ENCODE peak calls at places on chromosomes 4 and X, in seven cellular contexts. O, S, V, M, H, F and K are unnamed samples.

GRCh38 chrX:19865567-19866363 is 21.6 kb downstream of the SH3KBP1 start:
- DNase-seq in F (no peak), M (no peak), H (no peak), O (no peak), V (no peak), S (no peak), K (no peak)

GRCh38 chrX:78527263-78527662 is 131.9 kb downstream of the RTL3 start:
- DNase-seq in V (no peak), M (no peak), H (no peak), O (no peak), S (peak), F (no peak), K (no peak)

GRCh38 chr4:57154191-57154590 is 44.0 kb upstream of the IGFBP7 start:
- DNase-seq in M (peak), S (peak), O (no peak), V (no peak), F (no peak), H (no peak), K (no peak)

GRCh38 chr4:124632439-124632838 is 80.1 kb downstream of the ANKRD50 start:
- DNase-seq in F (no peak), M (no peak), H (no peak), O (no peak), S (no peak), V (no peak), K (no peak)

GRCh38 chr4:7810792-7811535 is 128.7 kb downstream of the AFAP1 start:
- DNase-seq in F (no peak), M (no peak), S (no peak), V (no peak), H (no peak), O (no peak), K (no peak)

GRCh38 chr4:109009909-109010308 is 247.1 kb upstream of the ETNPPL start:
- DNase-seq in V (no peak), H (no peak), O (no peak), S (peak), F (peak), M (no peak), K (no peak)

GRCh38 chr4:41882622-41883347 is 52.4 kb upstream of the TMEM33 start:
- DNase-seq in O (no peak), V (peak), M (peak), S (peak), F (peak), H (peak), K (no peak)

GRCh38 chr4:142566780-142567179 is 279.3 kb downstream of the INPP4B start:
- DNase-seq in V (no peak), F (no peak), H (no peak), S (no peak), O (no peak), M (no peak), K (no peak)

GRCh38 chrX:109036624-109037023 is 300.3 kb upstream of the IRS4 start:
- DNase-seq in O (no peak), S (no peak), M (no peak), V (no peak), H (no peak), F (no peak), K (no peak)

GRCh38 chrX:72296991-72297390 is 8.7 kb downstream of the CITED1 start:
- DNase-seq in S (peak), O (no peak), M (no peak), F (no peak), V (no peak), H (no peak), K (no peak)

GRCh38 chr4:2839060-2839459 is 4.6 kb upstream of the ADD1 start:
- DNase-seq in M (no peak), H (no peak), O (no peak), F (no peak), S (no peak), V (no peak), K (no peak)

GRCh38 chr4:25098964-25099843 is 61.0 kb downstream of the SEPSECS start:
- DNase-seq in H (peak), S (peak), V (peak), O (peak), M (peak), F (peak), K (peak)

GRCh38 chrX:23773601-23774175 is 9.3 kb upstream of the SAT1 start:
- DNase-seq in F (no peak), H (no peak), M (no peak), V (no peak), S (no peak), O (no peak), K (no peak)

GRCh38 chr4:151524610-151525009 is 115.6 kb downstream of the FHIP1A start:
- DNase-seq in M (peak), F (no peak), V (no peak), H (no peak), S (no peak), O (no peak), K (no peak)

GRCh38 chr4:167233523-167234387 is 539 bp downstream of the SPOCK3 start:
- DNase-seq in O (no peak), V (no peak), S (peak), H (peak), F (peak), M (peak), K (no peak)

GRCh38 chr4:86967798-86968197 is 33.0 kb downstream of the AFF1 start:
- DNase-seq in H (no peak), S (peak), F (no peak), M (no peak), V (no peak), O (no peak), K (no peak)

GRCh38 chr4:7396186-7396585 is 38.5 kb downstream of the PSAPL1 start:
- DNase-seq in V (no peak), M (no peak), S (no peak), O (no peak), F (no peak), H (no peak), K (no peak)

GRCh38 chr4:173434226-173434625 is 35.3 kb upstream of the SCRG1 start:
- DNase-seq in S (no peak), O (no peak), H (no peak), M (no peak), V (no peak), F (no peak), K (no peak)

GRCh38 chr4:82293304-82293703 is 80.5 kb downstream of the HNRNPD start:
- DNase-seq in S (no peak), V (no peak), H (no peak), M (no peak), F (no peak), O (no peak), K (no peak)

DNA sequence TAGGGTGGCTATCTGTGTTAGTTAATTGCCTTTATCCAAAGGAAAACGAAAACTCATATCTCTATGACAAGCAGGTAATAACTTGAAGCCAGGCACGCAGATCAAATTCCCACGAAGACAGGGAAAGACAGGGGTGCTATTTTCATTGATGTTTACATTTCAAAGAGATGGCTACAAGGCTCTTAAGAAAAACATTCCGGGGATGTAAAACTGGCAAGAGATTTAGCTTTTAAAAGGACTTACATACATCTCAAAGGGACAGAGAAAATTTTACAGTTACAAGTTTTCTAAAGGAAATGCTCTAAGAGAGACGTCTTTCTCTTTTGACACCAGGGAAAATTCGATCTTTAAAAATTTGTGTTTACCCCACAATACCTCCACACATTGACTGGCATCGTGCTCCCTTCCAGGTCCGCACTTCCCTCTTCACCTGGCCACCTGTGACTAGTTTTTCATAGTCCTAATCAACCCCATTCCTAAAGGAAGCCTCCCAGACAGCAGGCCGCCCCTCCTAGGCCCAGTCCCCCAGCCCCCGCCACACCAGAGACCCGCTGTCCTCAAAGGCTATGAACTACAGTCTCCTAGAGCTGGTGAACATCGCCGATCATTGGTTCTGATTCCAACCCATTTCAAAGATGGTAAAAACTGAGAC is 700 bp upstream of the ARAF start:
- DNase-seq in M (no peak), H (no peak), S (no peak), F (no peak), V (no peak), O (no peak), K (no peak)
- H3K27ac ChIP-seq in M (no peak), H (peak), S (peak), F (peak), V (peak), O (peak), K (peak)

DNA sequence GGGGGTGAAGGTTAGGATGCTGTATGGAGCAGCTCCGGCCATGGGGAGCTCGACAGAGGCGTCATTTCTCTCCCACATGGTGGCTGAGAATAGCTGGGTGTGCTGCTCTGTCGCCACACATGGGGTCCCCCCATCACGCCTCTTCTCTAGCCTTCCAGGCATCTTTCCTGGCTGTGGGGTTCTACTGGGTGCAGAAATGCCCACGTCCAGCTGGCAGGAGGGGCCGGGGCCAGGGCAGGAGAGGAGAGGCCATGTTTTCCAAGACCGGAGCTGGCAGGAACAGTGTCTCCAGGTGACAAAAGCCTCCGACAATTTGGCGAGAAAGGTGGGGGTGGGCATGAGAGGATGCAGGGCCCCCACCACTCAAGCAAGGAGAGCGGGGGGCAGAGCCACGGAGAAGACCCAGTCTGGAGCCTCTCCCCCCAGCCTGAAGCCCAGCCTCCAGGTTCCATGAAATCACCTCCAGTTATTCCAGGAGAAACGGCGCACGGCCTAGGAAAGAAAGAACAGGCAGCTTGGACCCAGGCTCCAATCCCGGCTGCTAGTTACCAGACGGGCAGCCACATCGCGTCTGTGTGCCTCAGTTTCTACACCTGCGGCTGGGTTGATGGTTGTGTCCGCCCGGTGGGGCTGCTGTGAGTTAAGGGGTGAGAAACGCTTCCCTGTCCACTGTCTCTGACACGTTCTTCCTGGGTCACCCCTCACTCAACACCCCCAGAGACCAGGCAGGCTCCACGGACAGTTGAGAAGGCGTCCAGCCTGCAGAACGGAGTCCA is 27.4 kb upstream of the SPON2 start:
- DNase-seq in V (peak), F (peak), H (no peak), S (no peak), M (no peak), O (no peak), K (no peak)
- H3K27ac ChIP-seq in V (no peak), F (peak), H (no peak), S (no peak), M (no peak), O (peak), K (no peak)

GRCh38 chrX:29872831-29873230 is 342.5 kb upstream of the MAGEB2 start:
- DNase-seq in F (no peak), V (no peak), S (no peak), M (no peak), H (no peak), O (no peak), K (no peak)
- H3K27ac ChIP-seq in F (no peak), V (no peak), S (no peak), M (no peak), H (no peak), O (no peak), K (no peak)

GRCh38 chr4:159212675-159213297 is 109.9 kb downstream of the RAPGEF2 start:
- DNase-seq in V (no peak), S (no peak), F (no peak), M (no peak), H (no peak), O (no peak), K (no peak)
- H3K27ac ChIP-seq in V (no peak), S (no peak), F (no peak), M (no peak), H (no peak), O (no peak), K (peak)